ENCODE peak calls at places on chromosome 13, in five cellular contexts. I, J, S, X and G are unnamed samples.

GRCh38 chr13:35514801-35515502 is 38.5 kb upstream of the MAB21L1 start:
- DNase-seq in I (no peak), J (no peak), S (no peak), X (no peak), G (no peak)

GRCh38 chr13:82815791-82816190 is 1066.5 kb downstream of the SLITRK1 start:
- DNase-seq in I (no peak), J (no peak), S (no peak), X (no peak), G (no peak)

GRCh38 chr13:113785051-113786010 is 26.3 kb downstream of the TMEM255B start:
- DNase-seq in I (no peak), J (no peak), S (no peak), X (no peak), G (no peak)

GRCh38 chr13:92806215-92806614 is 420.4 kb upstream of the GPC6 start:
- DNase-seq in I (no peak), J (no peak), S (no peak), X (no peak), G (no peak)

GRCh38 chr13:57832187-57832586 is 200.6 kb downstream of the PCDH17 start:
- DNase-seq in I (no peak), J (no peak), S (no peak), X (no peak), G (no peak)

GRCh38 chr13:37460211-37460610 is 138.4 kb downstream of the POSTN start:
- DNase-seq in I (no peak), J (no peak), S (no peak), X (no peak), G (no peak)

GRCh38 chr13:29761815-29762214 is 88.6 kb downstream of the UBL3 start:
- DNase-seq in I (no peak), J (no peak), S (no peak), X (no peak), G (no peak)

GRCh38 chr13:39526499-39526898 is 76.5 kb downstream of the LHFPL6 start:
- DNase-seq in I (no peak), J (no peak), S (no peak), X (no peak), G (no peak)

GRCh38 chr13:37751025-37751424 is 118.5 kb downstream of the TRPC4 start:
- DNase-seq in I (no peak), J (no peak), S (no peak), X (no peak), G (no peak)

GRCh38 chr13:21234537-21234936 is 58.1 kb downstream of the MRPL57 start:
- DNase-seq in I (no peak), J (peak; percentile 81), S (no peak), X (no peak), G (no peak)

GRCh38 chr13:45833663-45834062 is 17.9 kb downstream of the SIAH3 start:
- DNase-seq in I (no peak), J (no peak), S (no peak), X (no peak), G (no peak)

GRCh38 chr13:36807616-36808015 is 11.4 kb upstream of the RFXAP start:
- DNase-seq in I (no peak), J (no peak), S (no peak), X (no peak), G (no peak)

GRCh38 chr13:24995225-24995804 is 100.6 kb upstream of the PABPC3 start:
- DNase-seq in I (no peak), J (peak; percentile 75), S (peak; percentile 66), X (no peak), G (peak; percentile 53)

GRCh38 chr13:86974995-86975328 is 696.2 kb upstream of the SLITRK5 start:
- DNase-seq in I (no peak), J (no peak), S (no peak), X (no peak), G (no peak)

GRCh38 chr13:41457589-41458186 is 338 bp downstream of the RGCC start:
- DNase-seq in I (no peak), J (no peak), S (peak; percentile 33), X (no peak), G (no peak)

GRCh38 chr13:35917942-35918645 is 213.1 kb downstream of the DCLK1 start:
- DNase-seq in I (no peak), J (no peak), S (no peak), X (no peak), G (no peak)

GRCh38 chr13:24663089-24663395 is 17.2 kb upstream of the ATP12A start:
- DNase-seq in I (no peak), J (no peak), S (no peak), X (no peak), G (no peak)

GRCh38 chr13:24178847-24179845 is 18.6 kb downstream of the SPATA13 start:
- DNase-seq in I (no peak), J (peak; percentile 8), S (no peak), X (no peak), G (no peak)

GRCh38 chr13:60170414-60170813 is 6.7 kb upstream of the DIAPH3 start:
- DNase-seq in I (no peak), J (no peak), S (no peak), X (no peak), G (no peak)

GRCh38 chr13:41216160-41216559 is 21.8 kb upstream of the KBTBD7 start:
- DNase-seq in I (no peak), J (no peak), S (no peak), X (no peak), G (no peak)

GRCh38 chr13:20953245-20953931 is 50.8 kb upstream of the XPO4 start:
- DNase-seq in I (no peak), J (no peak), S (no peak), X (no peak), G (no peak)

GRCh38 chr13:97359181-97360057 is 74.5 kb upstream of the RAP2A start:
- DNase-seq in I (peak; percentile 46), J (no peak), S (peak; percentile 43), X (no peak), G (peak; percentile 37)

DNA sequence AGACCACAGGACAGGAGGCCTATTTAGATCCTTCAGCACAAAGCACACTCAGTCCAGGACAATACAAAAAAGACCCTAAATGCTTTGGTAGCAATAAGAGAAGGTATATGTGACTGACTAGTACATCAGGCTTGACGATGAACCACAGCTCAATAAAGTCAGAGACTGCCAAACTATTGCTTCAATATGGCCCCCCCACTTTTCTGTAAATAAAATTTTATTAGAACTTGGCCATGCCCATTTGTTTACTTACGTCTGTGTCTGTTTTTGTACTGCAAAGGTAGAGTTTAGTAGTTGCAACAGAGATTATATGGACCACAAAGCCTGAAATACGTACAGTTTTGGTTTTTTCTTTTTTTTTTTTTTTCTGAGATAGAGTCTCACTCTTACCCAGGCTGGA is 136.7 kb downstream of the IRS2 start:
- DNase-seq in I (no peak), J (no peak), S (no peak), X (no peak), G (no peak)
- H3K27ac ChIP-seq in I (no peak overlapping the region), J (no peak overlapping the region), S (no peak overlapping the region), X (no peak overlapping the region), G (no peak overlapping the region)

DNA sequence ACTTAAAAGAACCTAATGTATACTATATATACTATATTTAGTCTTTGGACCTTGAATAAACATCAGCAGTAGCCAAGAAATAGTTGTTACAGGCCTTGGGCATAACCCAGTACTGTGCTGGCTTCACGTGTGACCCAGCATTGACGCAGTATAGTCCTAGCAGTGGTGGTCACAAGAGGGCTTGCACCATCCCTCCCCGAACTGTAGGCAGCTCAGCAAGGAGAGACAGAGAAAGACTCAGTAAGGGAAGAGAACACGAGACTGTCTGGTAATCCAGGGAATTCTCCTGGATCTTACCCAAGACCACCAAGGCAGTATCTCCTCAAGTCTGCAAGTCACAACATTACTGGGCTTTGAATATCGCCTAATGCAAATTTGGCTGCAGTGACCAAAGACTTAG is 39.9 kb downstream of the CAB39L start:
- DNase-seq in I (no peak), J (no peak), S (no peak), X (no peak), G (no peak)
- TF ChIP-seq POLR2A in I (no peak), J (no peak), S (no peak), X (no peak), G (no peak)

GRCh38 chr13:75366380-75367280 is 115.3 kb downstream of the TBC1D4 start:
- DNase-seq in I (no peak), J (no peak), S (no peak), X (no peak), G (no peak)
- H3K4me1 ChIP-seq in I (peaks cover 5% of the 10 kb centered on the region), J (peaks cover 46% of the 10 kb centered on the region), S (peaks cover 6% of the 10 kb centered on the region), X (peaks cover 13% of the 10 kb centered on the region), G (no peaks in the 10 kb centered on the region)

DNA sequence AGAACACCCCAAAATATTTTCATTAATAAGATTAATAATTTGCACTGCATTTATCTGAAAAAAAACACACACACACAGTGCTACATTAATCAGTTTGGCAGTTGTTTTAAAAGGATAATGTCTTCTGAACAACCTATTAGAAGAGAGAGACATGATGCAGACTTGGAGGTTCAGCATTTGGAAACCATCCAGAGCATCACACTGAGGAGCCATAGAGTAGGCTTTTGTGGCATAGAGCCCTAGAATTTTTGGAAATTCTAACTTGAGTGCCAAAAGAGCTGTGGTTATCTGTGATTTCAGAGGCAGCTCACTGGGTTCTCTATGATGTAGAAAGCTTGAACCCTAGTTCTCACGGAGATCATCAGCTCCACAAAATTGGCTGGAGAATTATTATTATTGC is 90.2 kb downstream of the RFC3 start:
- DNase-seq in I (no peak), J (no peak), S (no peak), X (no peak), G (no peak)
- H3K27ac ChIP-seq in I (no peak overlapping the region), J (no peak overlapping the region), S (no peak overlapping the region), X (no peak overlapping the region), G (no peak overlapping the region)